ENCODE peak calls at places on chromosomes 1 and 21, in six cellular contexts. Z is OCI-LY7, J is gastrocnemius medialis, K is vagina, P is astrocyte of the spinal cord, L is psoas muscle. A is an unnamed sample.

GRCh38 chr1:63721531-63722189 is 52.2 kb upstream of the ROR1 start:
- DNase-seq in Z (no peak), L (no peak), K (peak; percentile 14), J (no peak), P (no peak), A (peak; percentile 26)

GRCh38 chr1:54679055-54679643 is 36.5 kb upstream of the TTC4 start:
- DNase-seq in J (no peak), K (no peak), P (no peak), Z (no peak), L (no peak), A (no peak)

GRCh38 chr1:197481101-197481500 is 213.0 kb downstream of the CRB1 start:
- DNase-seq in J (no peak), Z (peak; percentile 7), P (no peak), L (no peak), K (no peak), A (no peak)

GRCh38 chr21:32370971-32371766 is 21.6 kb downstream of the URB1 start:
- DNase-seq in L (no peak), P (peak; percentile 30), Z (no peak), J (no peak), K (no peak), A (peak; percentile 45)

GRCh38 chr1:54088385-54088784 is 35.0 kb downstream of the TCEANC2 start:
- DNase-seq in L (no peak), P (no peak), Z (no peak), K (no peak), J (no peak), A (no peak)

GRCh38 chr1:20903452-20903851 is 116.3 kb upstream of the HP1BP3 start:
- DNase-seq in Z (no peak), K (no peak), J (no peak), L (no peak), P (peak; percentile 53), A (peak; percentile 28)

GRCh38 chr1:204611036-204611435 is 74.5 kb downstream of the LRRN2 start:
- DNase-seq in L (no peak), P (no peak), J (no peak), Z (no peak), K (no peak), A (no peak)

GRCh38 chr1:209040351-209040750 is 543.2 kb upstream of the CAMK1G start:
- DNase-seq in Z (no peak), P (peak; percentile 10), K (no peak), L (no peak), J (no peak), A (peak; percentile 61)

GRCh38 chr1:155729031-155729898 is 40.4 kb downstream of the DAP3 start:
- DNase-seq in L (no peak), K (no peak), P (peak; percentile 64), J (no peak), Z (peak; percentile 47), A (peak; percentile 75)

GRCh38 chr1:182552527-182552926 is 36.5 kb downstream of the RNASEL start:
- DNase-seq in K (no peak), J (no peak), Z (no peak), L (no peak), P (no peak), A (peak; percentile 15)

GRCh38 chr1:162709870-162710269 is 77.6 kb downstream of the DDR2 start:
- DNase-seq in Z (no peak), J (no peak), P (no peak), L (no peak), K (no peak), A (peak; percentile 52)

GRCh38 chr1:177847843-177848242 is 122.0 kb downstream of the SEC16B start:
- DNase-seq in Z (no peak), L (no peak), P (peak; percentile 87), K (no peak), J (no peak), A (peak; percentile 91)

GRCh38 chr21:26776320-26777021 is 68.7 kb downstream of the ADAMTS1 start:
- DNase-seq in P (peak; percentile 40), J (peak; percentile 29), K (no peak), L (no peak), Z (no peak), A (peak; percentile 75)

GRCh38 chr1:229624906-229625871 is 733 bp downstream of the TAF5L start:
- DNase-seq in L (peak; percentile 56), Z (peak; percentile 61), K (no peak), J (peak; percentile 68), P (peak; percentile 40), A (peak; percentile 48)

GRCh38 chr1:58714594-58714993 is 14.7 kb upstream of the MYSM1 start:
- DNase-seq in Z (no peak), K (no peak), L (no peak), J (no peak), P (no peak), A (no peak)

GRCh38 chr1:3023994-3024393 is 2.7 kb downstream of the ACTRT2 start:
- DNase-seq in K (no peak), J (no peak), P (no peak), L (no peak), Z (no peak), A (no peak)

GRCh38 chr1:85617582-85618237 is 37.1 kb downstream of the CCN1 start:
- DNase-seq in P (peak; percentile 64), J (no peak), L (no peak), K (no peak), Z (no peak), A (peak; percentile 62)

GRCh38 chr21:43585924-43586411 is 73.3 kb downstream of the HSF2BP start:
- DNase-seq in P (peak; percentile 99), Z (no peak), J (peak; percentile 75), K (no peak), L (no peak), A (peak; percentile 99)

GRCh38 chr1:50450861-50451653 is 27.8 kb upstream of the DMRTA2 start:
- DNase-seq in J (no peak), P (no peak), K (no peak), L (no peak), Z (no peak), A (no peak)

GRCh38 chr1:2020310-2020655 is 1.1 kb downstream of the GABRD start:
- DNase-seq in J (no peak), P (no peak), K (no peak), L (no peak), Z (no peak), A (no peak)

GRCh38 chr1:211829343-211830054 is 1.1 kb downstream of the LPGAT1 start:
- DNase-seq in P (no peak), L (peak; percentile 23), J (peak; percentile 18), Z (no peak), K (no peak), A (no peak)

GRCh38 chr1:44810101-44810761 is 1.9 kb downstream of the BTBD19 start:
- DNase-seq in P (peak; percentile 62), Z (peak; percentile 48), K (no peak), J (no peak), L (peak; percentile 70), A (no peak)

GRCh38 chr1:62688687-62689085 is 500 bp upstream of the DOCK7 start:
- DNase-seq in Z (no peak), K (no peak), J (no peak), L (no peak), P (no peak), A (peak; percentile 27)

GRCh38 chr1:53074313-53075154 is 12.5 kb downstream of the PODN start:
- DNase-seq in L (peak; percentile 4), K (no peak), J (peak; percentile 1), Z (no peak), P (no peak), A (no peak)

GRCh38 chr1:6622396-6623152 is 2.1 kb upstream of the THAP3 start:
- DNase-seq in J (no peak), Z (no peak), K (no peak), P (no peak), L (no peak), A (no peak)

GRCh38 chr1:41322835-41323234 is 38.4 kb upstream of the FOXO6 start:
- DNase-seq in L (peak; percentile 60), Z (peak; percentile 41), K (no peak), P (no peak), J (peak; percentile 75), A (peak; percentile 7)

GRCh38 chr1:12001249-12001917 is 17.9 kb upstream of the MIIP start:
- DNase-seq in L (no peak), Z (peak; percentile 68), J (no peak), K (no peak), P (peak; percentile 36), A (peak; percentile 55)

GRCh38 chr1:209688746-209689234 is 13.6 kb downstream of the G0S2 start:
- DNase-seq in J (no peak), L (no peak), Z (no peak), K (no peak), P (peak; percentile 56), A (peak; percentile 60)

GRCh38 chr1:206470692-206471414 is 577 bp downstream of the IKBKE start:
- DNase-seq in J (no peak), P (peak; percentile 85), L (peak; percentile 40), Z (peak; percentile 77), K (no peak), A (peak; percentile 84)

GRCh38 chr21:45330075-45330781 is 42.5 kb upstream of the POFUT2 start:
- DNase-seq in Z (no peak), J (no peak), P (peak; percentile 84), L (peak; percentile 23), K (no peak), A (peak; percentile 80)

GRCh38 chr1:5428391-5428790 is 563.8 kb downstream of the NPHP4 start:
- DNase-seq in K (no peak), P (no peak), L (no peak), Z (no peak), J (no peak), A (no peak)

GRCh38 chr1:228265167-228265566 is 57.3 kb downstream of the OBSCN start:
- DNase-seq in J (no peak), P (no peak), Z (peak; percentile 14), L (no peak), K (no peak), A (peak; percentile 30)
- TF ChIP-seq CTCF in J (no peak), P (no peak), Z (peak; percentile 57), L (peak; percentile 11), K (no peak), A (peak; percentile 39)

GRCh38 chr1:244324176-244324883 is 127.4 kb downstream of the ADSS2 start:
- DNase-seq in Z (no peak), K (peak; percentile 74), J (no peak), P (no peak), L (no peak), A (no peak)
- H3K4me3 ChIP-seq in Z (no peak overlapping the region), K (peak overlapping the region; percentile 2), J (no peak overlapping the region), P (no peak overlapping the region), L (no peak overlapping the region), A (no peak overlapping the region)

GRCh38 chr1:240942901-240943300 is 330.9 kb upstream of the GREM2 start:
- DNase-seq in Z (no peak), L (no peak), P (no peak), K (no peak), J (no peak), A (no peak)

GRCh38 chr1:240941706-240942370 is 329.9 kb upstream of the GREM2 start:
- DNase-seq in P (peak; percentile 1), L (no peak), J (no peak), Z (no peak), K (no peak), A (no peak)

GRCh38 chr1:240947438-240948224 is 335.7 kb upstream of the GREM2 start:
- DNase-seq in L (no peak), Z (no peak), P (no peak), J (no peak), K (no peak), A (no peak)

GRCh38 chr1:240946926-240947325 is 335.0 kb upstream of the GREM2 start:
- DNase-seq in L (no peak), P (peak; percentile 47), Z (peak; percentile 63), K (no peak), J (no peak), A (peak; percentile 62)
- TF ChIP-seq CTCF in L (no peak), P (peak; percentile 58), Z (peak; percentile 82), K (no peak), J (no peak), A (peak; percentile 74)

GRCh38 chr21:23789864-23790263 is 1817.4 kb downstream of the MRPL39 start:
- DNase-seq in J (no peak), K (no peak), P (no peak), L (no peak), Z (no peak), A (no peak)

GRCh38 chr21:23792300-23792699 is 1815.0 kb downstream of the MRPL39 start:
- DNase-seq in K (no peak), L (no peak), Z (no peak), P (no peak), J (no peak), A (no peak)
- H3K4me3 ChIP-seq in K (no peak overlapping the region), L (no peak overlapping the region), Z (no peak overlapping the region), P (no peak overlapping the region), J (no peak overlapping the region), A (no peak overlapping the region)

A was measured in fibroblast of mammary gland.